ENCODE peak calls at places on chromosomes 16 and 17, in four cellular contexts. E is bronchial epithelial cell, X is psoas muscle, F is activated B cell treated with CpG ODN at 0.5 μM for 24 hours. P is an unnamed sample.

GRCh38 chr17:42797067-42798007 is 1.2 kb downstream of the COA3 start:
- DNase-seq in F (no peak), X (no peak), E (peak; percentile 52), P (no peak)

GRCh38 chr16:52069866-52070265 is 477.1 kb downstream of the TOX3 start:
- DNase-seq in X (no peak), E (peak; percentile 45), F (no peak), P (no peak)

GRCh38 chr17:36933174-36934143 is 3.8 kb upstream of the LHX1 start:
- DNase-seq in X (peak; percentile 46), E (no peak), F (no peak), P (no peak)

GRCh38 chr16:3101018-3101840 is 2.1 kb upstream of the ZSCAN10 start:
- DNase-seq in X (peak; percentile 30), F (no peak), E (no peak), P (peak; percentile 51)

GRCh38 chr16:84044108-84044488 is 1.5 kb upstream of the SLC38A8 start:
- DNase-seq in F (no peak), E (no peak), X (no peak), P (no peak)

GRCh38 chr16:88289549-88290344 is 93.0 kb upstream of the ZNF469 start:
- DNase-seq in X (peak; percentile 33), F (no peak), E (no peak), P (no peak)

GRCh38 chr17:71983828-71984227 is 137.0 kb upstream of the SOX9 start:
- DNase-seq in F (no peak), E (peak; percentile 85), X (no peak), P (no peak)

GRCh38 chr17:74815067-74815466 is 38.9 kb upstream of the NAT9 start:
- DNase-seq in F (no peak), X (no peak), E (no peak), P (no peak)

GRCh38 chr17:35808240-35808961 is 883 bp upstream of the TAF15 start:
- DNase-seq in F (no peak), E (no peak), X (no peak), P (no peak)

GRCh38 chr16:72201387-72201786 is 29.4 kb upstream of the PMFBP1 start:
- DNase-seq in X (no peak), E (no peak), F (no peak), P (no peak)

GRCh38 chr16:8963010-8963824 is 489 bp downstream of the USP7 start:
- DNase-seq in F (no peak), E (no peak), X (no peak), P (no peak)

GRCh38 chr17:35314415-35315216 is 58.8 kb downstream of the SLFN11 start:
- DNase-seq in F (no peak), X (no peak), E (peak; percentile 10), P (no peak)

GRCh38 chr16:81168406-81168805 is 70.1 kb upstream of the BCO1 start:
- DNase-seq in E (no peak), F (no peak), X (no peak), P (no peak)

GRCh38 chr17:65978881-65979280 is 213.1 kb downstream of the CEP112 start:
- DNase-seq in X (no peak), F (no peak), E (no peak), P (no peak)

GRCh38 chr16:55663770-55664677 is 8.2 kb downstream of the SLC6A2 start:
- DNase-seq in E (peak; percentile 93), X (no peak), F (no peak), P (no peak)

DNA sequence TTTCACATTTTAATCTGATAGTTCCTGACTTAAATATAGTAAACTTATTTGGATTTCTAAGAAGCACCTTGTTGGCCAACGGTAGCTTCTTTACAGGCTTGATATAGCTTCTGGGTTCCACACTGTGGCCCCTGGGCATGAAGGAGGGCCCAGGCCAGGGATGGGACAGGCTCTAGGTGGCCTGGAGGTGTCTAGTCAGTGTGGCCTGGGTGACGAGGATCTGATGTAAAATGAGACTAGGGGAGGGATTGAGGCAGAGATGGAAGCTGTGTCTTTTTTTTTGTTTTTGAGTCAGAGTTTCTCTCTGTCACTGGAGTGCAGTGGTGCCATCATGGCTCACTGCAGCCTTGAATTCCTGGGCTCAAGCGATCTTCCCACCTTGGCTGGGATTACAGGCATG is 187.0 kb downstream of the PRKCB start:
- DNase-seq in X (no peak), E (no peak), F (no peak), P (no peak)
- TF ChIP-seq CTCF in X (no peak), E (no peak), F (no peak), P (no peak)

GRCh38 chr16:67100569-67101300 is 9.0 kb upstream of the PHAF1 start:
- DNase-seq in F (no peak), E (no peak), X (no peak), P (no peak)
- TF ChIP-seq CTCF in F (no peak), E (no peak), X (peak; percentile 33), P (peak; percentile 48)

GRCh38 chr17:16293918-16294317 is 59.4 kb downstream of the CENPV start:
- DNase-seq in F (no peak), X (no peak), E (no peak), P (no peak)

GRCh38 chr17:16298140-16298662 is 55.1 kb downstream of the CENPV start:
- DNase-seq in F (no peak), E (no peak), X (no peak), P (no peak)

GRCh38 chr17:16297367-16298139 is 55.7 kb downstream of the CENPV start:
- DNase-seq in E (no peak), X (no peak), F (no peak), P (no peak)

GRCh38 chr17:16288860-16289571 is 64.3 kb downstream of the CENPV start:
- DNase-seq in E (no peak), X (no peak), F (no peak), P (no peak)

GRCh38 chr17:16294560-16294959 is 58.7 kb downstream of the CENPV start:
- DNase-seq in E (no peak), F (no peak), X (no peak), P (no peak)
- TF ChIP-seq CTCF in E (no peak), F (no peak), X (no peak), P (no peak)

GRCh38 chr17:17913695-17914332 is 58.4 kb downstream of the TOM1L2 start:
- DNase-seq in E (peak; percentile 97), F (no peak), X (peak; percentile 90), P (peak; percentile 73)
- TF ChIP-seq CTCF in E (no peak), F (no peak), X (no peak), P (no peak)

DNA sequence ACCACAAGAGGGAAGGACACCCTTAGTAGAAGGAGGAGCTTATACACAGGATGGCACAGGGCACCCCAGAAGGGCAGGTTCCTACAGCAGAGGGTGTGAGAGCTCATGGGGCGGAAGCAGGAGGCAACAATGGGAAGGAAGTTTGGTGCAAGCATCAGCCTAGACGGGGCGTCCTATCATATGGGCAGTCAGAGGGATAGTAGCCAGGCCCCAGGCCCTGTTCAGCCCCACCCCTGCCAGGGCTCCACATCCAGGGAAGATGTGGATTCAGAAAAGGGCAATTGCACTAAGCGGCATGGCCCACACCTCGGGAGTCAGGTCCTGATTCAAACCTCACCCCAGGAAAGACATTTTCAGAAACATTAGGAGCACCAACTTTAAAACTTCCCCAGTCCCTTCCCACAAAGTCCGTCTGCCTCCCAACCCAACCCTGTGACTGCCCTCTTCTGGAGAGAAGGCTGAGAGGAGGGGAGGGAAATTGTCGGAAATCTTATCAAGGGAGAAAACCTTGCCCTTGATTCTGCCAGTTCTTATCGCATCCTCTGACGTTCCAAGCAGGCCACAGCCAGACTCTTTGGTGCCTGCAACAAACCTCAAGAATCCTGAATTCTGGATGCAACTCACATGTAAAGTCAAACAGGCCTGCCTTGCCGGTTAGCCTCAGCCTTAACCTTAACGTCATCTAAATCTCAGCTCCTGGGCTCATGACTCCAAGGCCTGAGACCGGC is 198.8 kb upstream of the CDH5 start:
- DNase-seq in F (no peak), X (no peak), E (no peak), P (no peak)
- TF ChIP-seq CTCF in F (no peak), X (no peak), E (no peak), P (peak; percentile 6)

P was measured in D721Med.